ENCODE peak calls at places on chromosomes 6 and 20, in eight cellular contexts. B, V, S, I, H, O, E and P are unnamed samples.
A peak's percentile ranks its signal among the peaks of the same experiment; 100 is the strongest.

GRCh38 chr6:82917346-82918064 is 148.1 kb downstream of the UBE3D start:
- DNase-seq in O (peak; percentile 66), H (no peak), V (no peak), B (peak; percentile 6), I (no peak), S (no peak), E (no peak), P (peak; percentile 45)

GRCh38 chr20:46057856-46058655 is 29.0 kb downstream of the SLC12A5 start:
- DNase-seq in H (peak; percentile 80), B (peak; percentile 50), E (peak; percentile 49), S (peak; percentile 24), V (peak; percentile 87), O (no peak), I (no peak), P (peak; percentile 51)

GRCh38 chr6:90298459-90299053 is 1.9 kb upstream of the BACH2 start:
- DNase-seq in I (no peak), B (no peak), H (no peak), O (no peak), S (no peak), E (no peak), V (peak; percentile 39), P (no peak)

GRCh38 chr6:132252113-132252512 is 149.2 kb downstream of the MOXD1 start:
- DNase-seq in B (no peak), O (no peak), E (no peak), S (no peak), V (no peak), H (no peak), I (no peak), P (no peak)

GRCh38 chr20:22369100-22369499 is 215.3 kb downstream of the FOXA2 start:
- DNase-seq in H (no peak), I (no peak), S (no peak), B (no peak), O (no peak), E (no peak), V (no peak), P (no peak)

GRCh38 chr6:31143148-31143547 is 4.3 kb upstream of the PSORS1C2 start:
- DNase-seq in V (peak; percentile 96), B (peak; percentile 82), O (no peak), S (peak; percentile 44), I (no peak), H (peak; percentile 70), E (peak; percentile 57), P (peak; percentile 91)

GRCh38 chr6:77133031-77133430 is 330.3 kb downstream of the HTR1B start:
- DNase-seq in B (no peak), V (no peak), I (no peak), O (no peak), S (no peak), H (peak; percentile 4), E (no peak), P (no peak)

GRCh38 chr6:71510057-71510713 is 221.6 kb downstream of the OGFRL1 start:
- DNase-seq in S (peak; percentile 30), I (no peak), B (peak; percentile 84), H (peak; percentile 46), V (peak; percentile 83), O (peak; percentile 54), E (peak; percentile 31), P (peak; percentile 91)

GRCh38 chr6:152091201-152091600 is 283.7 kb downstream of the ESR1 start:
- DNase-seq in B (peak; percentile 62), V (no peak), I (no peak), H (no peak), S (no peak), E (no peak), O (no peak), P (peak; percentile 59)
- TF ChIP-seq CTCF in B (no peak), V (no peak), I (no peak), H (no peak), S (no peak), E (no peak), O (no peak), P (no peak)

GRCh38 chr6:84052204-84052882 is 18.8 kb downstream of the MRAP2 start:
- DNase-seq in B (peak; percentile 78), O (no peak), V (peak; percentile 85), H (peak; percentile 86), S (no peak), I (no peak), E (peak; percentile 69), P (peak; percentile 88)
- H3K4me3 ChIP-seq in B (no peak overlapping the region), O (no peak overlapping the region), V (peak overlapping the region; percentile 20), H (peak overlapping the region; percentile 23), S (no peak overlapping the region), I (no peak overlapping the region), E (no peak overlapping the region), P (peak overlapping the region; percentile 42)

GRCh38 chr6:125586074-125586473 is 163.4 kb upstream of the HEY2 start:
- DNase-seq in O (no peak), B (no peak), S (no peak), H (no peak), E (no peak), V (no peak), I (no peak), P (peak; percentile 74)

GRCh38 chr6:125586605-125587004 is 162.8 kb upstream of the HEY2 start:
- DNase-seq in H (no peak), V (no peak), I (no peak), O (no peak), E (no peak), B (no peak), S (no peak), P (no peak)

GRCh38 chr6:125587624-125588023 is 161.8 kb upstream of the HEY2 start:
- DNase-seq in V (no peak), B (no peak), H (no peak), I (no peak), E (no peak), O (no peak), S (no peak), P (peak; percentile 12)

GRCh38 chr6:125585470-125585869 is 164.0 kb upstream of the HEY2 start:
- DNase-seq in I (no peak), O (no peak), H (no peak), S (no peak), V (no peak), B (no peak), E (no peak), P (no peak)

GRCh38 chr6:125584468-125584939 is 164.9 kb upstream of the HEY2 start:
- DNase-seq in H (peak; percentile 83), I (no peak), V (peak; percentile 93), B (peak; percentile 11), S (no peak), O (no peak), E (peak; percentile 45), P (peak; percentile 85)
- TF ChIP-seq CTCF in H (peak; percentile 4), I (no peak), V (no peak), B (no peak), S (no peak), O (no peak), E (peak; percentile 20), P (no peak)

GRCh38 chr20:48723308-48724264 is 104.2 kb downstream of the PREX1 start:
- DNase-seq in S (peak; percentile 30), B (peak; percentile 40), O (no peak), H (no peak), V (no peak), I (no peak), E (no peak), P (peak; percentile 82)
- H3K4me3 ChIP-seq in S (no peak overlapping the region), B (no peak overlapping the region), O (no peak overlapping the region), H (no peak overlapping the region), V (no peak overlapping the region), I (no peak overlapping the region), E (no peak overlapping the region), P (no peak overlapping the region)

GRCh38 chr6:52693777-52694176 is 22.9 kb downstream of the TMEM14A start:
- DNase-seq in E (no peak), V (no peak), O (no peak), S (no peak), H (no peak), I (no peak), B (no peak), P (no peak)

GRCh38 chr6:52696418-52696817 is 25.5 kb downstream of the TMEM14A start:
- DNase-seq in H (no peak), O (no peak), E (no peak), I (no peak), S (no peak), B (no peak), V (no peak), P (no peak)

GRCh38 chr6:52694404-52694803 is 23.5 kb downstream of the TMEM14A start:
- DNase-seq in I (no peak), H (no peak), V (no peak), E (no peak), B (no peak), S (no peak), O (no peak), P (no peak)

GRCh38 chr6:52697903-52698302 is 27.0 kb downstream of the TMEM14A start:
- DNase-seq in S (no peak), V (no peak), B (peak; percentile 40), H (no peak), I (no peak), O (no peak), E (no peak), P (peak; percentile 7)
- TF ChIP-seq CTCF in S (no peak), V (peak; percentile 53), B (no peak), H (peak; percentile 12), I (no peak), O (no peak), E (no peak), P (peak; percentile 28)

GRCh38 chr6:135025775-135026174 is 28.8 kb downstream of the HBS1L start:
- DNase-seq in H (peak; percentile 51), B (no peak), S (no peak), I (no peak), O (no peak), E (no peak), V (no peak), P (no peak)
- H3K4me3 ChIP-seq in H (peak overlapping the region; percentile 12), B (no peak overlapping the region), S (no peak overlapping the region), I (no peak overlapping the region), O (no peak overlapping the region), E (no peak overlapping the region), V (no peak overlapping the region), P (no peak overlapping the region)

DNA sequence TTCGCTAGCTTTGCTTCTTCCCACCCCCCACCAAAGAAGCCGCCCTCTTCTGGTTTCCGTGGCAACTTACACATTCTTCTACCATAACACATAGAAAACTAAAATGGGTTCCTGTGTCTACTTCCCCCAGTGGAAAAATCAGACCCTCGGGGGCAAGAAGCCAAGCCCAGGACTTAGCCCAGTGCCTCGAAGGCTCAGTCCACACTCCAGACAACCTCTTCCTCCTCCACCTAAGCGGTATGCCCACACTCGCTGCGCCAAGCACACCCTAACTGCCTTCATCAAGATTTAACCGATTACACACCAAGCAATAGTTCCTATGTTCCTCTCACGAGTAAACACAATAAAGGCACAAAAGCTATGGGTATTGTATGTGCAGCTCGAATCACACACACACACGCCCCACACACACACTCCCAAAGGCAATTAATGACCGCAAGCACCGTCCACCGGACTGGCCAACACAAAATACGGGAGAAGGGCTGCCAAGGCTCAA is 537 bp downstream of the PPIL4 start:
- DNase-seq in S (peak; percentile 42), I (peak; percentile 6), E (peak; percentile 24), V (peak; percentile 67), O (peak; percentile 57), B (peak; percentile 86), H (peak; percentile 36), P (peak; percentile 86)
- TF ChIP-seq CTCF in S (no peak), I (no peak), E (peak; percentile 4), V (no peak), O (no peak), B (no peak), H (peak; percentile 26), P (no peak)

GRCh38 chr20:53867741-53868351 is 202.5 kb downstream of the BCAS1 start:
- DNase-seq in I (no peak), V (no peak), O (no peak), S (no peak), H (peak; percentile 37), E (no peak), B (no peak), P (no peak)
- H3K4me3 ChIP-seq in I (no peak overlapping the region), V (peak overlapping the region; percentile 61), O (no peak overlapping the region), S (no peak overlapping the region), H (peak overlapping the region; percentile 7), E (no peak overlapping the region), B (no peak overlapping the region), P (no peak overlapping the region)